ENCODE peak calls at places on chromosomes 6 and 20, in four cellular contexts. Q is H9, O is neuronal stem cell, A is H1. P is an unnamed sample.

GRCh38 chr20:675453-676314 is at the start of gene SCRT2:
- DNase-seq in Q (peak; percentile 81), O (peak; percentile 90), A (peak; percentile 91), P (peak; percentile 72)

GRCh38 chr6:107064579-107065065 is 36.6 kb downstream of the MTRES1 start:
- DNase-seq in Q (no peak), O (no peak), A (no peak), P (peak; percentile 80)

GRCh38 chr6:49514571-49515484 is 15.1 kb downstream of the GLYATL3 start:
- DNase-seq in Q (no peak), O (no peak), A (no peak), P (no peak)

GRCh38 chr6:16665992-16666391 is 95.3 kb downstream of the ATXN1 start:
- DNase-seq in Q (no peak), O (no peak), A (no peak), P (no peak)

GRCh38 chr6:41553405-41553999 is 7.3 kb downstream of the FOXP4 start:
- DNase-seq in Q (no peak), O (no peak), A (no peak), P (no peak)

GRCh38 chr6:15430947-15431405 is 185.1 kb downstream of the JARID2 start:
- DNase-seq in Q (no peak), O (no peak), A (no peak), P (peak; percentile 52)

GRCh38 chr6:155498370-155498769 is 42.7 kb upstream of the NOX3 start:
- DNase-seq in Q (no peak), O (no peak), A (no peak), P (no peak)

GRCh38 chr6:77492529-77492928 is 29.2 kb upstream of the HTR1B start:
- DNase-seq in Q (no peak), O (no peak), A (no peak), P (no peak)

GRCh38 chr6:52834481-52834880 is 6.1 kb downstream of the GSTA5 start:
- DNase-seq in Q (no peak), O (no peak), A (no peak), P (no peak)

DNA sequence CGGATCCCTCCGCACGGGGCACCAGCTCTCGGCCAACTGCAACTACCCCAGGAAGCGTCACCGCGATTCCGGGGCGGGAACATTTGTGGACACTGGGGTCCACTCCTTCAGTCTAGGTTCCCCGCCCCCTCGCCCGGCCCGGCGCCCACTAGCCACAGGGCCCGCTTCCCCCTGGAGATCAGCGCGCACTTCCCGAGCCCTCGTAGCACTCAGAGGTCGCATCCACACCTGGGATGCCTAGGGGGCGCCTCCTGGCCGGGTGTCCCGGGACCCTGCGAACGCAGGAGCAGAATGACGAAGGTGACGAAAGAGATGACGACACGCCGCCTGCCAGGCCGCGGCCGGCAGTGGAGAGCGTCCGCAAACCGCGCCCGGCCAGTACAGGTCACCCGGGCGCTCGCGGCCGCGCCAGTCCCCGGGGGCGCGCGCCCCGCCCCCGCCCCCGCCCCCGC is 309 bp upstream of the AIG1 start:
- DNase-seq in Q (peak; percentile 88), O (peak; percentile 82), A (peak; percentile 87), P (peak; percentile 96)
- H2BK5ac ChIP-seq in Q (no peak overlapping the region), O (no peak overlapping the region), A (peak overlapping the region; percentile 31), P (peak overlapping the region; percentile 51)

GRCh38 chr20:37293301-37293943 is 4.0 kb downstream of the MANBAL start:
- DNase-seq in Q (no peak), O (no peak), A (no peak), P (no peak)
- H2BK5ac ChIP-seq in Q (no peak overlapping the region), O (no peak overlapping the region), A (no peak overlapping the region), P (peak overlapping the region; percentile 59)

DNA sequence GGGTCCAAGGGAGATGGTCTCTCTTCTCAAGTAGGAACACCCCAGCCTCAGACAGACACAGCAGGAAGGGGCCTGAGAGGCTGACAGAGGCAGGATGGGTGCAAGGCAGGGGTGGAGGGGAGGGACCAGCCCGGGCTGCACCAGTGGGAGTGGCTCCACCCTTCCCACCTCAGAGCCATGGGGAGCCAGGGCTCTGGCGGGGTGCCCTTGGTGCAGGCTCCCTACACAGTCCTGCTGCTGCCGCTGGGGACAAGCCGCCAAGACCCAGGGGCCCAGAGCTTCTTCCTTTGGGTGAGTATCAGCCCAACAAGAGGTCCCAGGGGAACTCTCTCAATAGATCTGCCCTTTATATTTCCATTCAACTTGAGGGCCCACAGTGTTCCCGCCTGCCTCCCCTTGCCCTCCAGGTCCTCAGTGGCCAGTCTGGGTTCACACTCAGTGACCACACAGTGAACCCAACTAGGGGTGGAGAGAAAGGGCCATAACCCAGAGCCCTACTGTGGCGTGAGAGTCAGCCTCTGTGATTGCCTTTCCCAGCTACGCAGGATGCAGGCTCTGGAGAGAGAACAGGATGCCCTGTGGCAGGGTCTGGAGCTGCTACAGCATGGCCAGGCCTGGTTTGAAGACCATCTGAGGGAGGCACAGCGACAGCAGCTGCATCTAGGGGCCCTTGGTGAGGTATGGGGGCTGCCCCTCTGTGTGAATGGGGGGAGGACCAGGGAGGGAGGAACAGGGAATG is 591 bp downstream of the SAPCD1 start:
- DNase-seq in Q (no peak), O (no peak), A (no peak), P (no peak)
- H2BK5ac ChIP-seq in Q (no peak overlapping the region), O (peak overlapping the region; percentile 96), A (peak overlapping the region; percentile 20), P (no peak overlapping the region)

GRCh38 chr6:142848156-142848555 is 96.8 kb downstream of the HIVEP2 start:
- DNase-seq in Q (no peak), O (no peak), A (no peak), P (no peak)
- H2BK5ac ChIP-seq in Q (no peak overlapping the region), O (no peak overlapping the region), A (no peak overlapping the region), P (no peak overlapping the region)

GRCh38 chr6:57247603-57248002 is 25.5 kb upstream of the RAB23 start:
- DNase-seq in Q (no peak), O (no peak), A (no peak), P (no peak)
- H2BK5ac ChIP-seq in Q (no peak overlapping the region), O (no peak overlapping the region), A (no peak overlapping the region), P (no peak overlapping the region)

GRCh38 chr20:64055396-64055892 is 6.0 kb upstream of the SOX18 start:
- DNase-seq in Q (no peak), O (no peak), A (no peak), P (no peak)
- H2BK5ac ChIP-seq in Q (no peak overlapping the region), O (no peak overlapping the region), A (no peak overlapping the region), P (peak overlapping the region; percentile 10)

DNA sequence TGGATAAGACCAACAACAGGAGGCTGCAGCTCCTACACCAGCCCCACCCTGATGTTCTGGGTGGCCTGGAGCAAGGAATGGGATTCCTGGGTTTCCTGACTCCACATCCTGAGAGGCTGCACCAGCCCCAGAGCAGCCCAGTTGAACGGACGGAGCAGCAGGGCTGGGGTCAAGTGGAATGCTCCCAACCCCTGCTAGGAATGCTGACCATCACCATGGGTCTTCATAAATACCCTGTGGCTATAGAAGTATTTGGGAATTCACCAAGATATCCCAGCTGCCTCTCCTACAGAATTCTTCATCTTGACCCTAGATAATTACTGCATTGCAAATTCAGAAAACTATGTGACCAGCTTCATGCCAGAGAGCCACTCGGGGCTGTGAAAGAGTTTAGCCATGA is 180.3 kb downstream of the THBS2 start:
- DNase-seq in Q (no peak), O (no peak), A (no peak), P (peak; percentile 40)
- H2BK5ac ChIP-seq in Q (no peak overlapping the region), O (no peak overlapping the region), A (no peak overlapping the region), P (no peak overlapping the region)

GRCh38 chr6:163414117-163414366 is 476 bp upstream of the QKI start:
- DNase-seq in Q (no peak), O (no peak), A (no peak), P (peak; percentile 95)

GRCh38 chr6:163413054-163413344 is 1.5 kb upstream of the QKI start:
- DNase-seq in Q (no peak), O (no peak), A (no peak), P (no peak)

GRCh38 chr6:163414367-163415175 is at the start of gene QKI:
- DNase-seq in Q (peak; percentile 58), O (peak; percentile 65), A (peak; percentile 67), P (peak; percentile 75)

GRCh38 chr6:163413345-163414116 is 987 bp upstream of the QKI start:
- DNase-seq in Q (peak; percentile 73), O (peak; percentile 88), A (peak; percentile 93), P (peak; percentile 90)

DNA sequence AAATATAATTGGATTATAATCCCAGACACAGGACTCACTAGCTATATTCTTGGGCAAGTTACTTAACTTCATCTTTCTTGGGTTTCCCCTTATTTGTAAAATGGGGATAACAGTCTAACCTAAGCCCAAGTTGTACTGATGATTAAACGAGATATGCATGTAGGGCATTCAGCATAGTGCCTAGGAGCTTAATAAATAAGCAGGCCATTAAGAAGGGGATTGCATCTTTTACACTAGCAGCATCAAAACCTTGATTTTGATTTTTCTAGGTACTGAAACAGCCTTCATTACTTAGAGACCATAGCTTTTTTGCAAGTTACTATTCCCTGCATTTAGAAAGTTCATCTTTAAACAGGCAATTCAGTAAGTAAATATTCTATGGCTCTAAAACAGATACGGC is 2.2 kb upstream of the QKI start:
- DNase-seq in Q (no peak), O (no peak), A (no peak), P (no peak)
- H2BK5ac ChIP-seq in Q (no peak overlapping the region), O (no peak overlapping the region), A (no peak overlapping the region), P (no peak overlapping the region)

GRCh38 chr6:139550361-139550760 is 175.9 kb upstream of the CITED2 start:
- DNase-seq in Q (no peak), O (no peak), A (no peak), P (no peak)
- H2BK5ac ChIP-seq in Q (no peak overlapping the region), O (no peak overlapping the region), A (no peak overlapping the region), P (no peak overlapping the region)